ENCODE peak calls at places on chromosome 1, in eight cellular contexts. R, S, C, W, A, Q, I and T are unnamed samples.

GRCh38 chr1:77929806-77930205 is 41.4 kb downstream of the NEXN start:
- DNase-seq in R (no peak), S (no peak), C (no peak), W (no peak), A (no peak), Q (no peak), I (no peak), T (no peak)

GRCh38 chr1:156493749-156494148 is 6.8 kb downstream of the MEF2D start:
- DNase-seq in R (no peak), S (no peak), C (no peak), W (no peak), A (no peak), Q (no peak), I (no peak), T (no peak)

GRCh38 chr1:174726167-174726879 is 273.4 kb upstream of the CACYBP start:
- DNase-seq in R (no peak), S (no peak), C (no peak), W (no peak), A (peak; percentile 39), Q (no peak), I (no peak), T (no peak)

GRCh38 chr1:165924096-165924495 is 96.7 kb downstream of the UCK2 start:
- DNase-seq in R (no peak), S (no peak), C (no peak), W (no peak), A (no peak), Q (no peak), I (no peak), T (no peak)

GRCh38 chr1:6127587-6128163 is 52.4 kb downstream of the CHD5 start:
- DNase-seq in R (peak; percentile 68), S (peak; percentile 22), C (peak; percentile 84), W (peak; percentile 49), A (peak; percentile 20), Q (peak; percentile 72), I (peak; percentile 88), T (no peak)

GRCh38 chr1:173823776-173824314 is 628 bp upstream of the DARS2 start:
- DNase-seq in R (no peak), S (no peak), C (no peak), W (no peak), A (peak; percentile 0), Q (no peak), I (no peak), T (no peak)

GRCh38 chr1:179083031-179083345 is 1.1 kb downstream of the TOR3A start:
- DNase-seq in R (no peak), S (no peak), C (no peak), W (no peak), A (no peak), Q (no peak), I (no peak), T (no peak)

GRCh38 chr1:85884372-85885035 is 176.3 kb upstream of the ZNHIT6 start:
- DNase-seq in R (no peak), S (no peak), C (no peak), W (no peak), A (no peak), Q (no peak), I (no peak), T (no peak)

GRCh38 chr1:154745286-154745731 is 124.8 kb downstream of the KCNN3 start:
- DNase-seq in R (no peak), S (no peak), C (no peak), W (no peak), A (no peak), Q (no peak), I (no peak), T (no peak)

GRCh38 chr1:48560114-48560513 is 88.1 kb upstream of the SPATA6 start:
- DNase-seq in R (no peak), S (no peak), C (no peak), W (no peak), A (no peak), Q (no peak), I (no peak), T (no peak)